ENCODE peak calls at places on chromosomes 6 and 20, in seven cellular contexts. S, O, K, M, V, E and F are unnamed samples.

GRCh38 chr6:39927159-39927558 is 7.1 kb downstream of the MOCS1 start:
- DNase-seq in S (no peak), O (no peak), K (no peak), M (no peak), V (no peak), E (peak; percentile 41), F (no peak)

GRCh38 chr6:167119680-167120556 is 3.0 kb upstream of the CCR6 start:
- DNase-seq in S (no peak), O (no peak), K (peak; percentile 41), M (no peak), V (no peak), E (no peak), F (no peak)

GRCh38 chr6:18266524-18266908 is 2.2 kb upstream of the DEK start:
- DNase-seq in S (no peak), O (no peak), K (no peak), M (no peak), V (no peak), E (no peak), F (no peak)

GRCh38 chr6:166582258-166582657 is 4.2 kb downstream of the RAMACL start:
- DNase-seq in S (no peak), O (no peak), K (no peak), M (no peak), V (no peak), E (no peak), F (no peak)

GRCh38 chr6:11682525-11682924 is 96.1 kb downstream of the ADTRP start:
- DNase-seq in S (no peak), O (no peak), K (no peak), M (no peak), V (no peak), E (peak; percentile 10), F (no peak)

GRCh38 chr6:166862287-166862977 is 93.9 kb downstream of the RNASET2 start:
- DNase-seq in S (peak; percentile 26), O (no peak), K (no peak), M (no peak), V (no peak), E (no peak), F (no peak)

GRCh38 chr20:14633507-14633906 is 296.1 kb upstream of the FLRT3 start:
- DNase-seq in S (no peak), O (no peak), K (no peak), M (no peak), V (no peak), E (no peak), F (no peak)

GRCh38 chr20:63652192-63652980 is 838 bp downstream of the STMN3 start:
- DNase-seq in S (peak; percentile 76), O (no peak), K (no peak), M (no peak), V (no peak), E (no peak), F (no peak)

GRCh38 chr6:111540971-111541719 is 58.1 kb upstream of the REV3L start:
- DNase-seq in S (no peak), O (no peak), K (no peak), M (no peak), V (no peak), E (no peak), F (no peak)

GRCh38 chr20:11059659-11060058 is 385.9 kb upstream of the JAG1 start:
- DNase-seq in S (no peak), O (no peak), K (no peak), M (no peak), V (no peak), E (no peak), F (no peak)

GRCh38 chr6:29850011-29850553 is 22.5 kb downstream of the HLA-G start:
- DNase-seq in S (no peak), O (no peak), K (no peak), M (peak; percentile 21), V (no peak), E (no peak), F (no peak)

GRCh38 chr6:138291036-138291848 is 73.0 kb upstream of the PBOV1 start:
- DNase-seq in S (no peak), O (no peak), K (no peak), M (no peak), V (no peak), E (no peak), F (no peak)

GRCh38 chr6:166903027-166903426 is 53.3 kb downstream of the RNASET2 start:
- DNase-seq in S (no peak), O (no peak), K (no peak), M (no peak), V (no peak), E (no peak), F (no peak)

GRCh38 chr6:42193491-42193894 is 1.3 kb downstream of the GUCA1B start:
- DNase-seq in S (no peak), O (no peak), K (no peak), M (no peak), V (no peak), E (no peak), F (no peak)

GRCh38 chr20:48523191-48523757 is 304.5 kb downstream of the PREX1 start:
- DNase-seq in S (no peak), O (no peak), K (peak; percentile 72), M (peak; percentile 12), V (no peak), E (peak; percentile 59), F (no peak)

GRCh38 chr6:18415671-18416340 is 28.7 kb downstream of the RNF144B start:
- DNase-seq in S (no peak), O (no peak), K (no peak), M (no peak), V (no peak), E (peak; percentile 48), F (no peak)

GRCh38 chr20:46130534-46130933 is 12.4 kb downstream of the CD40 start:
- DNase-seq in S (no peak), O (no peak), K (no peak), M (no peak), V (no peak), E (no peak), F (no peak)

GRCh38 chr20:36830791-36831691 is 44.9 kb upstream of the TLDC2 start:
- DNase-seq in S (peak; percentile 68), O (peak; percentile 61), K (no peak), M (peak; percentile 23), V (peak; percentile 60), E (peak; percentile 23), F (no peak)

GRCh38 chr20:22402550-22402949 is 181.8 kb downstream of the FOXA2 start:
- DNase-seq in S (no peak), O (no peak), K (no peak), M (no peak), V (no peak), E (no peak), F (no peak)

GRCh38 chr6:13472099-13472498 is 15.3 kb downstream of the GFOD1 start:
- DNase-seq in S (no peak), O (no peak), K (no peak), M (no peak), V (no peak), E (peak; percentile 30), F (no peak)

GRCh38 chr6:138590796-138591709 is 91.8 kb upstream of the NHSL1 start:
- DNase-seq in S (peak; percentile 31), O (peak; percentile 55), K (peak; percentile 64), M (peak; percentile 75), V (no peak), E (peak; percentile 79), F (no peak)

GRCh38 chr6:121499666-121500065 is 64.2 kb downstream of the GJA1 start:
- DNase-seq in S (no peak), O (no peak), K (no peak), M (no peak), V (no peak), E (no peak), F (no peak)

GRCh38 chr20:9223296-9223695 is 154.4 kb downstream of the PLCB4 start:
- DNase-seq in S (no peak), O (no peak), K (peak; percentile 50), M (no peak), V (no peak), E (no peak), F (no peak)

DNA sequence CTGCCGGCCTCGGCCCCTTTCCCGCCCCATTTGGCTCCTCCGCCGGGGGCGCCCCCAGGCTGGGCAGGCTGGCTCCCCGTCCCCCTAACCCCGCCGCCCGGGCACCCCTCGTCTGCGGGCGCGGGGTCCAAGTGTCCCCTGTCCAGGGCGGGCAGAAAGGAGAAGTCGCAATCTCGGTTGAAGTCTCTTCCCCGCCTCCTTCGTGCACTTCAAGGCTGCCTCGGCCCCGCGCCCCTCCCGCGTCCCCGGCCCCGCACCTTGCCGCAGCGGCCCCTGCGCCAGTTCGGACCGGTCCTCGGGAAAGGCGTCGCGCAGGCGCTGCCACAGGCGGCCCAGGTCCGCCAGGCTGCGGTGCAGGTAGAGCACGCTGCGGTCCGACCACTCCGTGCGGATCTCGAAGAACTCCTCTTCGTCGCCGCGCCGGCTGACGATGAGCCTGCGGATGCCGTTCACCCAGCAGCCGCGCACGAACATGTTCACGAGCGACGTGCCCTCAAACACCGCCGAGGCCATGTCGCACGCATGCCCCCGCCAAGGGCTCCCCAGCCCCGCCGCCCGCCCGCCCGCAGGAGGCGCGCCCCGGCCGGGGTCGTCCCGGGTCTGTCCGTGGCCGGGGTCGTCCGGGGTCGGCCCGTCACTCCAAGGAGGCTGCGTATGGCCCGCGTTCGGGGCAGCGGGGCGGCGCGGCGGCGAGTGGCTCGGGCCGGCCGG is at the start of gene PXDC1:
- DNase-seq in S (peak; percentile 63), O (no peak), K (no peak), M (no peak), V (no peak), E (no peak), F (no peak)
- H3K4me3 ChIP-seq in S (peak within 1 kb of the TSS; percentile 87), O (peak within 1 kb of the TSS; percentile 83), K (peak within 1 kb of the TSS; percentile 52), M (peak within 1 kb of the TSS; percentile 56), V (peak within 1 kb of the TSS; percentile 94), E (peak within 1 kb of the TSS; percentile 99), F (peak within 1 kb of the TSS; percentile 58)

DNA sequence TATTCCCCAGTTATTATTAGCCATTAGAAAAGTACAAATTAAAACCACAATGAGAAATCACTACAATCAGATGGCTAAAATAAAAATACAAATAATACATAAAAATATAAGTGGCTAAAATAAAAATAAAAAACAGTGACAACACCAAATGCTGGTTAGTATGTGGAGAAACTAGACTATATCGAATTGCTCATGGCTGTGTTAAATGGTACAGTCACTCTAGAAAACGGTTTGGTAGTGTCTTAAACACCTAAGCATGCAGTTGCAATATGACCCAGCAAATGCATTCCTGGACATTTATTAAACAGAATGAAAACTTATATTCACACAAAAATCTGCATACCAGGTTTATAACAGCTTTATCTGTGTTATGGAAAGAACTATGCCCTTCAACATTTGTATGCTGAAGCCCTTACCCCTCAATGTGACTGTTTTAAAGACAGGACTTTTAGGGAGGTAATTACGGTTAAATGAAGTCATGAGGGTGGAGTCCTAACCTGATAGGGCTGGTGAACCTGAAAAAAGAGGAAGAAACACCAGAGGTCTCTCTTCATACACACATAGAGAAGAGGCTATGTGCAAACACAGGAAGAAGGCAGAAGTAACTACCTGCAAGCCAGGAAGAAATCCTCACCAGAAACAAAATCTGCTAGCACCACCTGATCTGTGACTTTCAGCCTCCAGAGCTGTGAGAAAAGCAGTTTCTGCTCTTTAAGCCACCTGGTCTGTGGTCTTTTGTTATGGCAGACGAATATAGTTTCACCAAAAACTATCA is 84.9 kb downstream of the ASCC3 start:
- DNase-seq in S (no peak), O (no peak), K (peak; percentile 84), M (no peak), V (no peak), E (no peak), F (peak; percentile 15)
- TF ChIP-seq CTCF in S (no peak), O (no peak), K (peak; percentile 51), M (no peak), V (no peak), E (no peak), F (peak; percentile 17)

GRCh38 chr6:32865724-32866443 is 11.9 kb downstream of the PSMB9 start:
- DNase-seq in S (no peak), O (no peak), K (no peak), M (no peak), V (no peak), E (no peak), F (no peak)
- H3K27me3 ChIP-seq in S (no peaks in the 10 kb centered on the region), O (no peaks in the 10 kb centered on the region), K (no peaks in the 10 kb centered on the region), M (no peaks in the 10 kb centered on the region), V (no peaks in the 10 kb centered on the region), E (peaks cover 19% of the 10 kb centered on the region), F (no peaks in the 10 kb centered on the region)

GRCh38 chr20:4593149-4593525 is 128.6 kb upstream of the PRND start:
- DNase-seq in S (no peak), O (no peak), K (no peak), M (no peak), V (no peak), E (no peak), F (no peak)
- H3K4me3 ChIP-seq in S (no peak overlapping the region), O (no peak overlapping the region), K (no peak overlapping the region), M (no peak overlapping the region), V (peak overlapping the region; percentile 73), E (no peak overlapping the region), F (no peak overlapping the region)